ENCODE peak calls at places on chromosome 12, in six cellular contexts. N, A, P, K, D and W are unnamed samples.

GRCh38 chr12:10717410-10717809 is 5.7 kb downstream of the YBX3 start:
- DNase-seq in D (no peak), N (no peak), A (no peak), K (no peak), P (peak), W (no peak)

GRCh38 chr12:38664661-38665269 is 240.6 kb downstream of the CPNE8 start:
- DNase-seq in D (no peak), P (peak), K (no peak), N (no peak), A (no peak), W (peak)

GRCh38 chr12:92898755-92899154 is 30.3 kb downstream of the EEA1 start:
- DNase-seq in K (no peak), P (peak), D (no peak), N (no peak), A (no peak), W (no peak)

GRCh38 chr12:109753054-109753401 is 39.4 kb downstream of the FAM222A start:
- DNase-seq in D (no peak), P (no peak), A (no peak), K (no peak), N (no peak), W (no peak)

GRCh38 chr12:101698782-101699347 is 1.4 kb downstream of the CHPT1 start:
- DNase-seq in P (peak), D (no peak), N (no peak), A (no peak), K (no peak), W (no peak)

GRCh38 chr12:20567413-20567812 is 127.7 kb upstream of the SLCO1C1 start:
- DNase-seq in A (no peak), N (no peak), K (no peak), D (no peak), P (peak), W (no peak)

GRCh38 chr12:45216983-45217485 is 1.1 kb downstream of the ANO6 start:
- DNase-seq in A (no peak), K (no peak), N (no peak), D (no peak), P (no peak), W (no peak)

GRCh38 chr12:18206198-18206597 is 55.1 kb upstream of the PIK3C2G start:
- DNase-seq in A (no peak), D (no peak), P (no peak), K (no peak), N (no peak), W (no peak)

GRCh38 chr12:132158677-132159554 is 14.7 kb downstream of the NOC4L start:
- DNase-seq in D (no peak), A (no peak), K (no peak), P (no peak), N (no peak), W (no peak)

GRCh38 chr12:106721931-106722330 is 52.6 kb upstream of the RIC8B start:
- DNase-seq in D (no peak), A (no peak), P (no peak), N (no peak), K (no peak), W (no peak)

GRCh38 chr12:54049164-54049563 is 4.5 kb upstream of the HOXC4 start:
- DNase-seq in D (no peak), N (no peak), A (no peak), K (no peak), P (no peak), W (no peak)

GRCh38 chr12:12992418-12993175 is 7.5 kb downstream of the HEBP1 start:
- DNase-seq in N (no peak), K (no peak), D (peak), A (no peak), P (peak), W (peak)

GRCh38 chr12:57772429-57773322 is at the start of gene EEF1AKMT3:
- DNase-seq in D (no peak), N (no peak), P (peak), A (no peak), K (peak), W (peak)

GRCh38 chr12:116922194-116922897 is 11.6 kb downstream of the FBXW8 start:
- DNase-seq in K (no peak), A (no peak), P (no peak), N (no peak), D (no peak), W (no peak)

GRCh38 chr12:12266389-12266872 is 413 bp downstream of the LRP6 start:
- DNase-seq in K (peak), D (no peak), A (no peak), P (no peak), N (no peak), W (peak)

GRCh38 chr12:119857036-119857435 is 20.1 kb downstream of the CIT start:
- DNase-seq in D (no peak), K (no peak), P (no peak), N (no peak), A (no peak), W (no peak)

GRCh38 chr12:91940322-91940721 is 205.3 kb downstream of the BTG1 start:
- DNase-seq in N (no peak), A (no peak), P (no peak), D (no peak), K (no peak), W (no peak)

GRCh38 chr12:5808956-5809355 is 136.1 kb downstream of the ANO2 start:
- DNase-seq in K (no peak), P (no peak), N (no peak), A (no peak), D (peak), W (no peak)

GRCh38 chr12:120145164-120145563 is 28.6 kb upstream of the RAB35 start:
- DNase-seq in K (no peak), P (no peak), N (no peak), D (no peak), A (no peak), W (no peak)

GRCh38 chr12:88897723-88898122 is 317.5 kb upstream of the KITLG start:
- DNase-seq in A (no peak), K (no peak), D (no peak), P (peak), N (no peak), W (no peak)

GRCh38 chr12:59070534-59070933 is 150.2 kb upstream of the LRIG3 start:
- DNase-seq in P (peak), N (no peak), K (no peak), A (no peak), D (no peak), W (no peak)

GRCh38 chr12:58502236-58502635 is 418.1 kb downstream of the LRIG3 start:
- DNase-seq in K (no peak), P (no peak), A (no peak), N (no peak), D (no peak), W (no peak)

GRCh38 chr12:238736-239398 is 23.8 kb downstream of the SLC6A13 start:
- DNase-seq in N (no peak), K (no peak), D (no peak), P (no peak), A (no peak), W (no peak)

GRCh38 chr12:32196250-32197198 is 89.9 kb downstream of the BICD1 start:
- DNase-seq in K (no peak), P (no peak), N (no peak), D (no peak), A (no peak), W (no peak)

GRCh38 chr12:42706331-42706730 is 116.8 kb upstream of the PRICKLE1 start:
- DNase-seq in K (no peak), A (no peak), P (no peak), D (no peak), N (no peak), W (no peak)

GRCh38 chr12:77751939-77752338 is 78.8 kb upstream of the NAV3 start:
- DNase-seq in N (no peak), P (peak), D (peak), K (no peak), A (no peak), W (no peak)

GRCh38 chr12:104605685-104606084 is 148.9 kb downstream of the CHST11 start:
- DNase-seq in A (no peak), D (no peak), N (no peak), P (peak), K (peak), W (peak)

GRCh38 chr12:49019435-49020317 is 1.1 kb upstream of the PRKAG1 start:
- DNase-seq in D (no peak), K (no peak), A (peak), N (no peak), P (peak), W (peak)

GRCh38 chr12:56763753-56764657 is 881 bp downstream of the HSD17B6 start:
- DNase-seq in D (peak), A (no peak), N (no peak), K (no peak), P (peak), W (no peak)

GRCh38 chr12:121943926-121944325 is 25.5 kb downstream of the CFAP251 start:
- DNase-seq in N (no peak), D (no peak), P (no peak), A (no peak), K (no peak), W (no peak)

GRCh38 chr12:32290411-32290810 is 108.9 kb upstream of the FGD4 start:
- DNase-seq in A (no peak), K (no peak), D (no peak), P (no peak), N (no peak), W (no peak)

GRCh38 chr12:88251798-88252197 is 109.7 kb downstream of the TMTC3 start:
- DNase-seq in A (no peak), D (no peak), N (no peak), K (no peak), P (no peak), W (no peak)

GRCh38 chr12:95117178-95117599 is 43.8 kb upstream of the NR2C1 start:
- DNase-seq in K (no peak), N (peak), D (peak), A (peak), P (peak), W (peak)

GRCh38 chr12:113071427-113072112 is 15.0 kb downstream of the DTX1 start:
- DNase-seq in N (no peak), P (no peak), D (no peak), K (peak), A (no peak), W (no peak)

GRCh38 chr12:31835276-31835882 is 106.6 kb upstream of the AMN1 start:
- DNase-seq in A (no peak), P (no peak), K (no peak), N (no peak), D (no peak), W (no peak)

GRCh38 chr12:49952396-49953055 is 2.0 kb downstream of the AQP2 start:
- DNase-seq in D (no peak), P (peak), N (no peak), A (no peak), K (no peak), W (no peak)